ENCODE peak calls at places on chromosomes 7 and 10, in ten cellular contexts. One of them, this sample, is unnamed.

GRCh38 chr7:71682841-71683341 is 550.9 kb downstream of the GALNT17 start:
- DNase-seq in SW 1271: no peak
- DNase-seq in astrocyte: no peak
- DNase-seq in nucleus accumbens: no peak
- DNase-seq in HAP-1: no peak
- DNase-seq in endothelial cell: no peak
- DNase-seq in AG08395: peak; percentile 20
- DNase-seq in NCI-H345: no peak
- DNase-seq in thoracic aorta: no peak
- DNase-seq in effector CD4-positive, alpha-beta T cell: no peak
- DNase-seq in this sample: no peak

GRCh38 chr7:96023376-96023775 is 251.0 kb downstream of the DYNC1I1 start:
- DNase-seq in SW 1271: no peak
- DNase-seq in astrocyte: no peak
- DNase-seq in nucleus accumbens: no peak
- DNase-seq in HAP-1: no peak
- DNase-seq in endothelial cell: no peak
- DNase-seq in AG08395: peak; percentile 69
- DNase-seq in NCI-H345: no peak
- DNase-seq in thoracic aorta: no peak
- DNase-seq in effector CD4-positive, alpha-beta T cell: no peak
- DNase-seq in this sample: no peak

GRCh38 chr10:129941199-129942018 is 22.7 kb downstream of the EBF3 start:
- DNase-seq in SW 1271: no peak
- DNase-seq in astrocyte: no peak
- DNase-seq in nucleus accumbens: no peak
- DNase-seq in HAP-1: no peak
- DNase-seq in endothelial cell: no peak
- DNase-seq in AG08395: no peak
- DNase-seq in NCI-H345: no peak
- DNase-seq in thoracic aorta: no peak
- DNase-seq in effector CD4-positive, alpha-beta T cell: no peak
- DNase-seq in this sample: no peak

GRCh38 chr7:7202375-7202720 is 20.0 kb downstream of the C1GALT1 start:
- DNase-seq in SW 1271: no peak
- DNase-seq in astrocyte: no peak
- DNase-seq in nucleus accumbens: no peak
- DNase-seq in HAP-1: no peak
- DNase-seq in endothelial cell: no peak
- DNase-seq in AG08395: no peak
- DNase-seq in NCI-H345: no peak
- DNase-seq in thoracic aorta: no peak
- DNase-seq in effector CD4-positive, alpha-beta T cell: no peak
- DNase-seq in this sample: no peak

GRCh38 chr7:142566291-142566690 is 183.0 kb upstream of the PRSS1 start:
- DNase-seq in SW 1271: no peak
- DNase-seq in astrocyte: no peak
- DNase-seq in nucleus accumbens: no peak
- DNase-seq in HAP-1: no peak
- DNase-seq in endothelial cell: no peak
- DNase-seq in AG08395: no peak
- DNase-seq in NCI-H345: no peak
- DNase-seq in thoracic aorta: no peak
- DNase-seq in effector CD4-positive, alpha-beta T cell: no peak
- DNase-seq in this sample: no peak

GRCh38 chr10:29811751-29812427 is 177.1 kb upstream of the SVIL start:
- DNase-seq in SW 1271: no peak
- DNase-seq in astrocyte: peak; percentile 99
- DNase-seq in nucleus accumbens: no peak
- DNase-seq in HAP-1: no peak
- DNase-seq in endothelial cell: no peak
- DNase-seq in AG08395: peak; percentile 92
- DNase-seq in NCI-H345: peak; percentile 9
- DNase-seq in thoracic aorta: peak; percentile 62
- DNase-seq in effector CD4-positive, alpha-beta T cell: no peak
- DNase-seq in this sample: peak; percentile 55

GRCh38 chr7:143434660-143435059 is 8.6 kb upstream of the TAS2R60 start:
- DNase-seq in SW 1271: no peak
- DNase-seq in astrocyte: no peak
- DNase-seq in nucleus accumbens: no peak
- DNase-seq in HAP-1: no peak
- DNase-seq in endothelial cell: no peak
- DNase-seq in AG08395: peak; percentile 68
- DNase-seq in NCI-H345: no peak
- DNase-seq in thoracic aorta: no peak
- DNase-seq in effector CD4-positive, alpha-beta T cell: no peak
- DNase-seq in this sample: no peak

GRCh38 chr7:23334482-23335056 is 35.4 kb downstream of the MALSU1 start:
- DNase-seq in SW 1271: peak; percentile 97
- DNase-seq in astrocyte: peak; percentile 98
- DNase-seq in nucleus accumbens: no peak
- DNase-seq in HAP-1: peak; percentile 56
- DNase-seq in endothelial cell: no peak
- DNase-seq in AG08395: peak; percentile 88
- DNase-seq in NCI-H345: peak; percentile 4
- DNase-seq in thoracic aorta: no peak
- DNase-seq in effector CD4-positive, alpha-beta T cell: no peak
- DNase-seq in this sample: peak; percentile 99

GRCh38 chr7:4610768-4611467 is 71.2 kb upstream of the FOXK1 start:
- DNase-seq in SW 1271: peak; percentile 73
- DNase-seq in astrocyte: peak; percentile 39
- DNase-seq in nucleus accumbens: peak; percentile 16
- DNase-seq in HAP-1: peak; percentile 74
- DNase-seq in endothelial cell: peak; percentile 60
- DNase-seq in AG08395: peak; percentile 68
- DNase-seq in NCI-H345: peak; percentile 75
- DNase-seq in thoracic aorta: no peak
- DNase-seq in effector CD4-positive, alpha-beta T cell: peak; percentile 51
- DNase-seq in this sample: peak; percentile 63

GRCh38 chr10:78290131-78290750 is 256.6 kb downstream of the RPS24 start:
- DNase-seq in SW 1271: no peak
- DNase-seq in astrocyte: no peak
- DNase-seq in nucleus accumbens: no peak
- DNase-seq in HAP-1: no peak
- DNase-seq in endothelial cell: no peak
- DNase-seq in AG08395: no peak
- DNase-seq in NCI-H345: no peak
- DNase-seq in thoracic aorta: no peak
- DNase-seq in effector CD4-positive, alpha-beta T cell: no peak
- DNase-seq in this sample: no peak

GRCh38 chr7:82623812-82624211 is 180.2 kb upstream of the CACNA2D1 start:
- DNase-seq in SW 1271: no peak
- DNase-seq in astrocyte: peak; percentile 77
- DNase-seq in nucleus accumbens: no peak
- DNase-seq in HAP-1: no peak
- DNase-seq in endothelial cell: no peak
- DNase-seq in AG08395: peak; percentile 14
- DNase-seq in NCI-H345: no peak
- DNase-seq in thoracic aorta: no peak
- DNase-seq in effector CD4-positive, alpha-beta T cell: no peak
- DNase-seq in this sample: no peak

GRCh38 chr7:129607471-129608120 is 3.9 kb upstream of the NRF1 start:
- DNase-seq in SW 1271: peak; percentile 51
- DNase-seq in astrocyte: no peak
- DNase-seq in nucleus accumbens: no peak
- DNase-seq in HAP-1: peak; percentile 65
- DNase-seq in endothelial cell: peak; percentile 25
- DNase-seq in AG08395: peak; percentile 61
- DNase-seq in NCI-H345: peak; percentile 32
- DNase-seq in thoracic aorta: no peak
- DNase-seq in effector CD4-positive, alpha-beta T cell: peak; percentile 11
- DNase-seq in this sample: peak; percentile 30

GRCh38 chr7:73893342-73894101 is 32.6 kb downstream of the TMEM270 start:
- DNase-seq in SW 1271: no peak
- DNase-seq in astrocyte: peak; percentile 45
- DNase-seq in nucleus accumbens: no peak
- DNase-seq in HAP-1: no peak
- DNase-seq in endothelial cell: no peak
- DNase-seq in AG08395: no peak
- DNase-seq in NCI-H345: no peak
- DNase-seq in thoracic aorta: peak; percentile 79
- DNase-seq in effector CD4-positive, alpha-beta T cell: no peak
- DNase-seq in this sample: no peak

GRCh38 chr7:27814054-27814453 is 74.1 kb downstream of the TAX1BP1 start:
- DNase-seq in SW 1271: no peak
- DNase-seq in astrocyte: peak; percentile 38
- DNase-seq in nucleus accumbens: no peak
- DNase-seq in HAP-1: no peak
- DNase-seq in endothelial cell: no peak
- DNase-seq in AG08395: peak; percentile 47
- DNase-seq in NCI-H345: no peak
- DNase-seq in thoracic aorta: no peak
- DNase-seq in effector CD4-positive, alpha-beta T cell: no peak
- DNase-seq in this sample: no peak

GRCh38 chr10:71893920-71894319 is 42.9 kb upstream of the PSAP start:
- DNase-seq in SW 1271: no peak
- DNase-seq in astrocyte: no peak
- DNase-seq in nucleus accumbens: no peak
- DNase-seq in HAP-1: no peak
- DNase-seq in endothelial cell: no peak
- DNase-seq in AG08395: no peak
- DNase-seq in NCI-H345: no peak
- DNase-seq in thoracic aorta: no peak
- DNase-seq in effector CD4-positive, alpha-beta T cell: no peak
- DNase-seq in this sample: no peak

GRCh38 chr7:80207501-80207900 is 72.9 kb downstream of the GNAI1 start:
- DNase-seq in SW 1271: no peak
- DNase-seq in astrocyte: no peak
- DNase-seq in nucleus accumbens: no peak
- DNase-seq in HAP-1: no peak
- DNase-seq in endothelial cell: no peak
- DNase-seq in AG08395: peak; percentile 15
- DNase-seq in NCI-H345: no peak
- DNase-seq in thoracic aorta: no peak
- DNase-seq in effector CD4-positive, alpha-beta T cell: no peak
- DNase-seq in this sample: no peak

GRCh38 chr10:124732931-124733536 is 11.1 kb downstream of the FAM53B start:
- DNase-seq in SW 1271: no peak
- DNase-seq in astrocyte: peak; percentile 44
- DNase-seq in nucleus accumbens: no peak
- DNase-seq in HAP-1: no peak
- DNase-seq in endothelial cell: no peak
- DNase-seq in AG08395: no peak
- DNase-seq in NCI-H345: no peak
- DNase-seq in thoracic aorta: peak; percentile 51
- DNase-seq in effector CD4-positive, alpha-beta T cell: no peak
- DNase-seq in this sample: no peak

GRCh38 chr7:76234931-76235441 is 33.3 kb downstream of the SRRM3 start:
- DNase-seq in SW 1271: no peak
- DNase-seq in astrocyte: peak; percentile 67
- DNase-seq in nucleus accumbens: peak; percentile 71
- DNase-seq in HAP-1: peak; percentile 99
- DNase-seq in endothelial cell: peak; percentile 92
- DNase-seq in AG08395: peak; percentile 96
- DNase-seq in NCI-H345: no peak
- DNase-seq in thoracic aorta: peak; percentile 6
- DNase-seq in effector CD4-positive, alpha-beta T cell: peak; percentile 28
- DNase-seq in this sample: no peak

GRCh38 chr10:14587540-14588083 is 187.1 kb downstream of the FAM107B start:
- DNase-seq in SW 1271: no peak
- DNase-seq in astrocyte: no peak
- DNase-seq in nucleus accumbens: no peak
- DNase-seq in HAP-1: no peak
- DNase-seq in endothelial cell: no peak
- DNase-seq in AG08395: no peak
- DNase-seq in NCI-H345: no peak
- DNase-seq in thoracic aorta: no peak
- DNase-seq in effector CD4-positive, alpha-beta T cell: no peak
- DNase-seq in this sample: no peak

GRCh38 chr7:35257251-35258124 is 3.6 kb upstream of the TBX20 start:
- DNase-seq in SW 1271: no peak
- DNase-seq in astrocyte: no peak
- DNase-seq in nucleus accumbens: no peak
- DNase-seq in HAP-1: no peak
- DNase-seq in endothelial cell: no peak
- DNase-seq in AG08395: no peak
- DNase-seq in NCI-H345: peak; percentile 49
- DNase-seq in thoracic aorta: no peak
- DNase-seq in effector CD4-positive, alpha-beta T cell: no peak
- DNase-seq in this sample: no peak

GRCh38 chr7:129530881-129531391 is 28.6 kb downstream of the SMKR1 start:
- DNase-seq in SW 1271: peak; percentile 43
- DNase-seq in astrocyte: peak; percentile 81
- DNase-seq in nucleus accumbens: no peak
- DNase-seq in HAP-1: no peak
- DNase-seq in endothelial cell: no peak
- DNase-seq in AG08395: peak; percentile 49
- DNase-seq in NCI-H345: no peak
- DNase-seq in thoracic aorta: no peak
- DNase-seq in effector CD4-positive, alpha-beta T cell: no peak
- DNase-seq in this sample: peak; percentile 93

GRCh38 chr7:44280636-44280992 is 44.8 kb downstream of the CAMK2B start:
- DNase-seq in SW 1271: no peak
- DNase-seq in astrocyte: no peak
- DNase-seq in nucleus accumbens: no peak
- DNase-seq in HAP-1: peak; percentile 2
- DNase-seq in endothelial cell: no peak
- DNase-seq in AG08395: no peak
- DNase-seq in NCI-H345: no peak
- DNase-seq in thoracic aorta: no peak
- DNase-seq in effector CD4-positive, alpha-beta T cell: no peak
- DNase-seq in this sample: no peak

GRCh38 chr7:151711906-151712771 is 164.8 kb downstream of the PRKAG2 start:
- DNase-seq in SW 1271: no peak
- DNase-seq in astrocyte: no peak
- DNase-seq in nucleus accumbens: no peak
- DNase-seq in HAP-1: no peak
- DNase-seq in endothelial cell: no peak
- DNase-seq in AG08395: no peak
- DNase-seq in NCI-H345: no peak
- DNase-seq in thoracic aorta: no peak
- DNase-seq in effector CD4-positive, alpha-beta T cell: no peak
- DNase-seq in this sample: no peak

GRCh38 chr10:59088912-59089573 is 87.4 kb upstream of the PHYHIPL start:
- DNase-seq in SW 1271: no peak
- DNase-seq in astrocyte: no peak
- DNase-seq in nucleus accumbens: no peak
- DNase-seq in HAP-1: no peak
- DNase-seq in endothelial cell: no peak
- DNase-seq in AG08395: no peak
- DNase-seq in NCI-H345: no peak
- DNase-seq in thoracic aorta: no peak
- DNase-seq in effector CD4-positive, alpha-beta T cell: no peak
- DNase-seq in this sample: no peak

GRCh38 chr10:2121944-2122343 is 384.6 kb upstream of the ADARB2 start:
- DNase-seq in SW 1271: no peak
- DNase-seq in astrocyte: no peak
- DNase-seq in nucleus accumbens: no peak
- DNase-seq in HAP-1: no peak
- DNase-seq in endothelial cell: no peak
- DNase-seq in AG08395: no peak
- DNase-seq in NCI-H345: no peak
- DNase-seq in thoracic aorta: no peak
- DNase-seq in effector CD4-positive, alpha-beta T cell: no peak
- DNase-seq in this sample: no peak

GRCh38 chr7:137096607-137097006 is 228.2 kb downstream of the CHRM2 start:
- DNase-seq in SW 1271: no peak
- DNase-seq in astrocyte: peak; percentile 79
- DNase-seq in nucleus accumbens: no peak
- DNase-seq in HAP-1: no peak
- DNase-seq in endothelial cell: no peak
- DNase-seq in AG08395: no peak
- DNase-seq in NCI-H345: no peak
- DNase-seq in thoracic aorta: no peak
- DNase-seq in effector CD4-positive, alpha-beta T cell: no peak
- DNase-seq in this sample: no peak